ENCODE peak calls at places on chromosomes 1 and 21, in five cellular contexts. One of them, this sample, is unnamed.

GRCh38 chr1:98104285-98104684 is 183.5 kb upstream of the DPYD start:
- DNase-seq in T follicular helper cell: no peak
- DNase-seq in cardiac fibroblast: peak
- DNase-seq in tibial artery: no peak
- DNase-seq in CD8-positive, alpha-beta T cell: no peak
- DNase-seq in this sample: peak

GRCh38 chr1:204255225-204255624 is 41.4 kb upstream of the GOLT1A start:
- DNase-seq in T follicular helper cell: no peak
- DNase-seq in cardiac fibroblast: no peak
- DNase-seq in tibial artery: no peak
- DNase-seq in CD8-positive, alpha-beta T cell: no peak
- DNase-seq in this sample: no peak

GRCh38 chr1:211639500-211640361 is 35.7 kb downstream of the NEK2 start:
- DNase-seq in T follicular helper cell: no peak
- DNase-seq in cardiac fibroblast: peak
- DNase-seq in tibial artery: peak
- DNase-seq in CD8-positive, alpha-beta T cell: no peak
- DNase-seq in this sample: peak

GRCh38 chr1:155082301-155082940 is 3.8 kb downstream of the EFNA3 start:
- DNase-seq in T follicular helper cell: no peak
- DNase-seq in cardiac fibroblast: no peak
- DNase-seq in tibial artery: no peak
- DNase-seq in CD8-positive, alpha-beta T cell: no peak
- DNase-seq in this sample: no peak

GRCh38 chr1:100361249-100362089 is 9.2 kb downstream of the CDC14A start:
- DNase-seq in T follicular helper cell: no peak
- DNase-seq in cardiac fibroblast: no peak
- DNase-seq in tibial artery: no peak
- DNase-seq in CD8-positive, alpha-beta T cell: no peak
- DNase-seq in this sample: no peak

GRCh38 chr1:181021811-181022434 is 747 bp downstream of the STX6 start:
- DNase-seq in T follicular helper cell: peak
- DNase-seq in cardiac fibroblast: peak
- DNase-seq in tibial artery: peak
- DNase-seq in CD8-positive, alpha-beta T cell: peak
- DNase-seq in this sample: peak

GRCh38 chr1:54575161-54575560 is 27.1 kb downstream of the ACOT11 start:
- DNase-seq in T follicular helper cell: no peak
- DNase-seq in cardiac fibroblast: no peak
- DNase-seq in tibial artery: no peak
- DNase-seq in CD8-positive, alpha-beta T cell: no peak
- DNase-seq in this sample: no peak

GRCh38 chr1:167715653-167716302 is 6.0 kb upstream of the MPZL1 start:
- DNase-seq in T follicular helper cell: no peak
- DNase-seq in cardiac fibroblast: no peak
- DNase-seq in tibial artery: no peak
- DNase-seq in CD8-positive, alpha-beta T cell: no peak
- DNase-seq in this sample: no peak

GRCh38 chr21:36761685-36762084 is 62.8 kb downstream of the SIM2 start:
- DNase-seq in T follicular helper cell: no peak
- DNase-seq in cardiac fibroblast: no peak
- DNase-seq in tibial artery: no peak
- DNase-seq in CD8-positive, alpha-beta T cell: no peak
- DNase-seq in this sample: no peak

GRCh38 chr1:211695135-211695816 is 19.9 kb upstream of the NEK2 start:
- DNase-seq in T follicular helper cell: no peak
- DNase-seq in cardiac fibroblast: peak
- DNase-seq in tibial artery: no peak
- DNase-seq in CD8-positive, alpha-beta T cell: no peak
- DNase-seq in this sample: no peak

GRCh38 chr1:64948905-64949833 is 17.2 kb downstream of the JAK1 start:
- DNase-seq in T follicular helper cell: no peak
- DNase-seq in cardiac fibroblast: no peak
- DNase-seq in tibial artery: no peak
- DNase-seq in CD8-positive, alpha-beta T cell: no peak
- DNase-seq in this sample: no peak

GRCh38 chr1:179953974-179954493 is 576 bp upstream of the CEP350 start:
- DNase-seq in T follicular helper cell: peak
- DNase-seq in cardiac fibroblast: no peak
- DNase-seq in tibial artery: no peak
- DNase-seq in CD8-positive, alpha-beta T cell: no peak
- DNase-seq in this sample: peak

GRCh38 chr1:39940980-39941871 is 13.7 kb upstream of the MFSD2A start:
- DNase-seq in T follicular helper cell: no peak
- DNase-seq in cardiac fibroblast: no peak
- DNase-seq in tibial artery: no peak
- DNase-seq in CD8-positive, alpha-beta T cell: no peak
- DNase-seq in this sample: no peak

GRCh38 chr1:229694053-229694693 is 68.1 kb downstream of the URB2 start:
- DNase-seq in T follicular helper cell: no peak
- DNase-seq in cardiac fibroblast: peak
- DNase-seq in tibial artery: peak
- DNase-seq in CD8-positive, alpha-beta T cell: no peak
- DNase-seq in this sample: peak

GRCh38 chr1:54591127-54591756 is 32.1 kb downstream of the FAM151A start:
- DNase-seq in T follicular helper cell: no peak
- DNase-seq in cardiac fibroblast: no peak
- DNase-seq in tibial artery: no peak
- DNase-seq in CD8-positive, alpha-beta T cell: no peak
- DNase-seq in this sample: no peak

GRCh38 chr1:115840615-115841460 is at the start of gene NHLH2:
- DNase-seq in T follicular helper cell: no peak
- DNase-seq in cardiac fibroblast: no peak
- DNase-seq in tibial artery: no peak
- DNase-seq in CD8-positive, alpha-beta T cell: no peak
- DNase-seq in this sample: no peak

GRCh38 chr1:26784886-26785285 is 2.9 kb upstream of the PIGV start:
- DNase-seq in T follicular helper cell: no peak
- DNase-seq in cardiac fibroblast: no peak
- DNase-seq in tibial artery: no peak
- DNase-seq in CD8-positive, alpha-beta T cell: no peak
- DNase-seq in this sample: no peak

GRCh38 chr1:168819668-168820067 is 90.7 kb upstream of the DPT start:
- DNase-seq in T follicular helper cell: no peak
- DNase-seq in cardiac fibroblast: no peak
- DNase-seq in tibial artery: no peak
- DNase-seq in CD8-positive, alpha-beta T cell: no peak
- DNase-seq in this sample: no peak

GRCh38 chr1:46533179-46533864 is 18.1 kb downstream of the KNCN start:
- DNase-seq in T follicular helper cell: peak
- DNase-seq in cardiac fibroblast: peak
- DNase-seq in tibial artery: peak
- DNase-seq in CD8-positive, alpha-beta T cell: peak
- DNase-seq in this sample: peak

GRCh38 chr21:29904359-29905282 is 35.2 kb downstream of the GRIK1 start:
- DNase-seq in T follicular helper cell: no peak
- DNase-seq in cardiac fibroblast: no peak
- DNase-seq in tibial artery: no peak
- DNase-seq in CD8-positive, alpha-beta T cell: no peak
- DNase-seq in this sample: no peak

GRCh38 chr1:33111965-33112364 is 31.0 kb downstream of the AZIN2 start:
- DNase-seq in T follicular helper cell: no peak
- DNase-seq in cardiac fibroblast: peak
- DNase-seq in tibial artery: no peak
- DNase-seq in CD8-positive, alpha-beta T cell: no peak
- DNase-seq in this sample: peak

GRCh38 chr1:16960560-16961296 is 19.7 kb downstream of the MFAP2 start:
- DNase-seq in T follicular helper cell: peak
- DNase-seq in cardiac fibroblast: peak
- DNase-seq in tibial artery: peak
- DNase-seq in CD8-positive, alpha-beta T cell: peak
- DNase-seq in this sample: peak

GRCh38 chr1:8651236-8651890 is 166.1 kb downstream of the RERE start:
- DNase-seq in T follicular helper cell: no peak
- DNase-seq in cardiac fibroblast: no peak
- DNase-seq in tibial artery: no peak
- DNase-seq in CD8-positive, alpha-beta T cell: no peak
- DNase-seq in this sample: no peak

GRCh38 chr1:244140420-244140819 is 89.3 kb downstream of the ZBTB18 start:
- DNase-seq in T follicular helper cell: no peak
- DNase-seq in cardiac fibroblast: no peak
- DNase-seq in tibial artery: no peak
- DNase-seq in CD8-positive, alpha-beta T cell: no peak
- DNase-seq in this sample: no peak

GRCh38 chr1:154792899-154793298 is 77.2 kb downstream of the KCNN3 start:
- DNase-seq in T follicular helper cell: no peak
- DNase-seq in cardiac fibroblast: no peak
- DNase-seq in tibial artery: no peak
- DNase-seq in CD8-positive, alpha-beta T cell: no peak
- DNase-seq in this sample: no peak

GRCh38 chr1:164619006-164619784 is 60.2 kb downstream of the PBX1 start:
- DNase-seq in T follicular helper cell: no peak
- DNase-seq in cardiac fibroblast: no peak
- DNase-seq in tibial artery: no peak
- DNase-seq in CD8-positive, alpha-beta T cell: no peak
- DNase-seq in this sample: no peak

GRCh38 chr1:1170215-1170890 is 3.3 kb upstream of the TTLL10 start:
- DNase-seq in T follicular helper cell: no peak
- DNase-seq in cardiac fibroblast: no peak
- DNase-seq in tibial artery: peak
- DNase-seq in CD8-positive, alpha-beta T cell: no peak
- DNase-seq in this sample: no peak

GRCh38 chr1:160827418-160827817 is 31.4 kb downstream of the LY9 start:
- DNase-seq in T follicular helper cell: no peak
- DNase-seq in cardiac fibroblast: peak
- DNase-seq in tibial artery: no peak
- DNase-seq in CD8-positive, alpha-beta T cell: no peak
- DNase-seq in this sample: no peak

GRCh38 chr1:53599461-53599860 is 139.5 kb downstream of the GLIS1 start:
- DNase-seq in T follicular helper cell: no peak
- DNase-seq in cardiac fibroblast: no peak
- DNase-seq in tibial artery: peak
- DNase-seq in CD8-positive, alpha-beta T cell: no peak
- DNase-seq in this sample: no peak

GRCh38 chr1:112674986-112675727 is 698 bp downstream of the MOV10 start:
- DNase-seq in T follicular helper cell: peak
- DNase-seq in cardiac fibroblast: no peak
- DNase-seq in tibial artery: peak
- DNase-seq in CD8-positive, alpha-beta T cell: peak
- DNase-seq in this sample: peak

GRCh38 chr1:227447531-227447990 is 115.8 kb upstream of the ZNF678 start:
- DNase-seq in T follicular helper cell: no peak
- DNase-seq in cardiac fibroblast: peak
- DNase-seq in tibial artery: peak
- DNase-seq in CD8-positive, alpha-beta T cell: no peak
- DNase-seq in this sample: peak

GRCh38 chr1:230334447-230334837 is 91.7 kb downstream of the PGBD5 start:
- DNase-seq in T follicular helper cell: no peak
- DNase-seq in cardiac fibroblast: no peak
- DNase-seq in tibial artery: no peak
- DNase-seq in CD8-positive, alpha-beta T cell: no peak
- DNase-seq in this sample: no peak

This sample was measured in AG08395.